ENCODE peak calls at places on chromosomes 5 and 9, in five cellular contexts. S, A, C, U and J are unnamed samples.

GRCh38 chr5:181114844-181115778 is 15.9 kb downstream of the OR2V1 start:
- DNase-seq in S (peak), A (no peak), C (no peak), U (no peak), J (no peak)

GRCh38 chr9:132877447-132877817 is 652 bp downstream of the AK8 start:
- DNase-seq in S (no peak), A (no peak), C (no peak), U (no peak), J (no peak)

GRCh38 chr5:150522504-150523464 is 14.9 kb downstream of the NDST1 start:
- DNase-seq in S (no peak), A (peak), C (no peak), U (no peak), J (no peak)

GRCh38 chr5:28408186-28408585 is 1369.8 kb upstream of the CDH9 start:
- DNase-seq in S (no peak), A (no peak), C (no peak), U (no peak), J (no peak)

GRCh38 chr5:1746371-1747078 is 53.1 kb downstream of the MRPL36 start:
- DNase-seq in S (no peak), A (no peak), C (no peak), U (no peak), J (peak)

GRCh38 chr9:89863837-89864236 is 259.0 kb downstream of the GADD45G start:
- DNase-seq in S (no peak), A (no peak), C (no peak), U (no peak), J (no peak)

GRCh38 chr5:31819926-31820516 is 181.1 kb downstream of the PDZD2 start:
- DNase-seq in S (no peak), A (peak), C (no peak), U (no peak), J (no peak)

GRCh38 chr5:176741566-176742211 is 68.7 kb upstream of the UNC5A start:
- DNase-seq in S (no peak), A (no peak), C (no peak), U (no peak), J (no peak)

GRCh38 chr5:355379-355935 is 33.9 kb downstream of the AHRR start:
- DNase-seq in S (no peak), A (no peak), C (no peak), U (no peak), J (no peak)

GRCh38 chr9:112061152-112061740 is 113.9 kb downstream of the SUSD1 start:
- DNase-seq in S (no peak), A (peak), C (no peak), U (no peak), J (no peak)

GRCh38 chr5:36177154-36177553 is 25.2 kb downstream of the SKP2 start:
- DNase-seq in S (no peak), A (no peak), C (no peak), U (no peak), J (no peak)

GRCh38 chr5:68839019-68839552 is 254.7 kb upstream of the SLC30A5 start:
- DNase-seq in S (no peak), A (no peak), C (no peak), U (no peak), J (no peak)

GRCh38 chr9:98506422-98507054 is 202.2 kb downstream of the GABBR2 start:
- DNase-seq in S (no peak), A (no peak), C (no peak), U (no peak), J (no peak)

GRCh38 chr5:91266184-91266705 is 116.9 kb downstream of the ARRDC3 start:
- DNase-seq in S (no peak), A (no peak), C (no peak), U (no peak), J (no peak)

GRCh38 chr5:116531635-116532034 is 43.0 kb downstream of the SEMA6A start:
- DNase-seq in S (no peak), A (no peak), C (no peak), U (no peak), J (no peak)

GRCh38 chr9:109421034-109421700 is 76.9 kb downstream of the PTPN3 start:
- DNase-seq in S (no peak), A (no peak), C (no peak), U (no peak), J (no peak)

GRCh38 chr5:19733612-19734495 is 254.1 kb downstream of the CDH18 start:
- DNase-seq in S (no peak), A (no peak), C (no peak), U (no peak), J (no peak)

GRCh38 chr9:133058051-133058450 is 3.7 kb upstream of the CEL start:
- DNase-seq in S (no peak), A (no peak), C (no peak), U (no peak), J (no peak)

GRCh38 chr5:171980729-171981128 is 25.7 kb downstream of the FBXW11 start:
- DNase-seq in S (peak), A (no peak), C (no peak), U (no peak), J (no peak)